ENCODE peak calls at places on chromosomes 3 and 15, in seven cellular contexts. M is CD4-positive, alpha-beta memory T cell; O is activated naive CD8-positive, alpha-beta T cell treated with anti-CD3 and anti-CD28 coated beads for 36 hours; K is Panc1; P is DND-41; I is DMS153; Q is ELF-1. R is an unnamed sample.

GRCh38 chr3:84126160-84126559 is 832.6 kb upstream of the CADM2 start:
- DNase-seq in M (no peak), O (no peak), K (no peak), P (no peak), I (no peak), Q (no peak), R (no peak)

GRCh38 chr3:57062119-57062631 is 1.7 kb downstream of the SPATA12 start:
- DNase-seq in M (no peak), O (no peak), K (no peak), P (no peak), I (no peak), Q (peak), R (no peak)

GRCh38 chr15:99201410-99202175 is 47.8 kb downstream of the TTC23 start:
- DNase-seq in M (no peak), O (no peak), K (no peak), P (no peak), I (no peak), Q (no peak), R (no peak)

GRCh38 chr3:175399156-175399840 is 540.2 kb downstream of the NAALADL2 start:
- DNase-seq in M (no peak), O (no peak), K (no peak), P (no peak), I (no peak), Q (peak), R (no peak)

GRCh38 chr15:91050128-91050455 is 27.7 kb upstream of the VPS33B start:
- DNase-seq in M (no peak), O (no peak), K (no peak), P (no peak), I (no peak), Q (no peak), R (no peak)

GRCh38 chr15:87269566-87269965 is 987.0 kb downstream of the NTRK3 start:
- DNase-seq in M (no peak), O (no peak), K (no peak), P (no peak), I (no peak), Q (no peak), R (no peak)

GRCh38 chr3:67635806-67636205 is 18.6 kb downstream of the SUCLG2 start:
- DNase-seq in M (no peak), O (no peak), K (no peak), P (no peak), I (no peak), Q (no peak), R (no peak)

GRCh38 chr3:62875103-62876002 is at the start of gene CADPS:
- DNase-seq in M (no peak), O (no peak), K (no peak), P (no peak), I (peak), Q (peak), R (no peak)

GRCh38 chr15:80507638-80508316 is 103.6 kb downstream of the ARNT2 start:
- DNase-seq in M (no peak), O (no peak), K (no peak), P (no peak), I (no peak), Q (no peak), R (no peak)

GRCh38 chr3:154252759-154253638 is 71.3 kb downstream of the DHX36 start:
- DNase-seq in M (peak), O (peak), K (peak), P (peak), I (peak), Q (peak), R (peak)

GRCh38 chr3:47428585-47429145 is 47.1 kb downstream of the SCAP start:
- DNase-seq in M (no peak), O (no peak), K (no peak), P (no peak), I (no peak), Q (no peak), R (no peak)

GRCh38 chr15:101773496-101774100 is 29.7 kb upstream of the OR4F6 start:
- DNase-seq in M (peak), O (peak), K (no peak), P (no peak), I (no peak), Q (peak), R (no peak)

R was measured in NCI-H460.